ENCODE peak calls at places on chromosomes 5 and 9, in nine cellular contexts. T, E, V, Q, A, H, F, B and R are unnamed samples.

GRCh38 chr9:69036799-69037198 is 1.2 kb downstream of the FXN start:
- DNase-seq in T (no peak), E (no peak), V (no peak), Q (no peak), A (no peak), H (no peak), F (no peak), B (no peak), R (no peak)

GRCh38 chr5:149464796-149465489 is 85.9 kb upstream of the IL17B start:
- DNase-seq in T (peak; percentile 77), E (no peak), V (no peak), Q (no peak), A (no peak), H (no peak), F (no peak), B (peak; percentile 76), R (peak; percentile 75)

GRCh38 chr5:145943674-145944121 is 7.3 kb downstream of the SH3RF2 start:
- DNase-seq in T (peak; percentile 46), E (peak; percentile 70), V (no peak), Q (no peak), A (no peak), H (peak; percentile 58), F (no peak), B (no peak), R (peak; percentile 64)

GRCh38 chr5:123359866-123360569 is 63.2 kb downstream of the CEP120 start:
- DNase-seq in T (no peak), E (no peak), V (no peak), Q (no peak), A (peak; percentile 15), H (no peak), F (no peak), B (no peak), R (peak; percentile 86)

GRCh38 chr5:36435516-36435915 is 133.8 kb upstream of the RANBP3L start:
- DNase-seq in T (no peak), E (no peak), V (no peak), Q (no peak), A (no peak), H (no peak), F (peak; percentile 57), B (no peak), R (no peak)

GRCh38 chr9:70639853-70640814 is 225.7 kb upstream of the KLF9 start:
- DNase-seq in T (no peak), E (peak; percentile 60), V (no peak), Q (peak; percentile 8), A (peak; percentile 48), H (no peak), F (peak; percentile 72), B (no peak), R (peak; percentile 86)

GRCh38 chr9:24793711-24794110 is 248.0 kb upstream of the IZUMO3 start:
- DNase-seq in T (no peak), E (no peak), V (no peak), Q (no peak), A (no peak), H (no peak), F (no peak), B (no peak), R (peak; percentile 30)

GRCh38 chr5:72167790-72168189 is 60.5 kb downstream of the MAP1B start:
- DNase-seq in T (peak; percentile 32), E (peak; percentile 32), V (no peak), Q (no peak), A (no peak), H (no peak), F (no peak), B (no peak), R (peak; percentile 92)

GRCh38 chr9:124652203-124652992 is 118.7 kb downstream of the NR6A1 start:
- DNase-seq in T (peak; percentile 67), E (peak; percentile 60), V (no peak), Q (peak; percentile 48), A (no peak), H (peak; percentile 78), F (peak; percentile 51), B (no peak), R (peak; percentile 96)

GRCh38 chr9:92668746-92669526 is 995 bp downstream of the IPPK start:
- DNase-seq in T (peak; percentile 65), E (peak; percentile 47), V (peak; percentile 18), Q (peak; percentile 79), A (no peak), H (peak; percentile 22), F (peak; percentile 76), B (peak; percentile 73), R (peak; percentile 51)

GRCh38 chr5:103458497-103459040 is 104.0 kb downstream of the NUDT12 start:
- DNase-seq in T (no peak), E (no peak), V (no peak), Q (no peak), A (no peak), H (no peak), F (no peak), B (no peak), R (no peak)

GRCh38 chr5:119022773-119023172 is 34.4 kb upstream of the DTWD2 start:
- DNase-seq in T (no peak), E (no peak), V (no peak), Q (no peak), A (no peak), H (no peak), F (no peak), B (no peak), R (no peak)

GRCh38 chr9:90027296-90027790 is 422.5 kb downstream of the GADD45G start:
- DNase-seq in T (no peak), E (no peak), V (no peak), Q (no peak), A (no peak), H (no peak), F (no peak), B (no peak), R (no peak)

DNA sequence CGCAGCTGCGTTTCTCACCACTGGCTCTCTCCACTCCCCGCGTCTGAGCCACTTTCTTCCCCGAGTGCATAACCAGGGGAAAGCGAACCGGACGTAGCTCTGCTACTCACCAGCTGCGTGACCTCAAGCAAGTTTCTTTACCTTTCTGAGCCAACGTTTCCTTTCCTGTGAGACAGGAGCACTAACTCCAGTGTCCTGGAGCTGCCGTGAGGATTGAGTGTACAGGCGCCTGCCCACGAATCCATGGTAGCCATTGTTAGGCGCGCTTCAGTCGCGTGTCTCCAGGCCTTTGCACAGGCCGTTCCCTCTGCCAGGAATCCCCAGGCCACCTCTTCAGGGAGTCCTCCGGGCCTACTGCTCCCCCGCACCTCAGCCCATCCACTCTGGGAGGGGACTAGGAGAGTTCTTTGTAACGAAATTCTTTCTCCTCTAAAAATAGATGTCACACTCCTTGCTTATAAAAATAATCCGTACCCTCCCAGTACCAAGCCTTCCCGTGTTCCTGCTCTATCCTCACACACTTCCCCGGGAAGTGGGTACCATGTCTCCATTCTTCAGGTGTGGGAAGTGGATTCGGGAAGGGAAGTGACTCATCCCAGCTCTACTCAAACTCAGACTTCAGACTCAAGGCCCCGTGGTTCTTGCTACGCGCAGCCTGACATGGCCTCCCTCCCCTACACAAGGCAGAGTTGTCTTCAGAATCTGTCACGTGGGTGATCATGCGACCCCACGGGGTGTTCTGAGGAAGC is 16.2 kb upstream of the CRB2 start:
- DNase-seq in T (no peak), E (no peak), V (peak; percentile 40), Q (no peak), A (no peak), H (peak; percentile 53), F (peak; percentile 54), B (no peak), R (no peak)
- H3K4me3 ChIP-seq in T (no peak overlapping the region), E (no peak overlapping the region), V (peak overlapping the region; percentile 74), Q (no peak overlapping the region), A (no peak overlapping the region), H (peak overlapping the region; percentile 12), F (no peak overlapping the region), B (peak overlapping the region; percentile 26), R (no peak overlapping the region)

GRCh38 chr9:33375841-33376321 is 26.5 kb downstream of the AQP7 start:
- DNase-seq in T (no peak), E (no peak), V (no peak), Q (no peak), A (no peak), H (no peak), F (peak; percentile 24), B (no peak), R (no peak)

GRCh38 chr9:33377089-33377715 is 25.2 kb downstream of the AQP7 start:
- DNase-seq in T (no peak), E (no peak), V (no peak), Q (no peak), A (no peak), H (no peak), F (no peak), B (no peak), R (no peak)

GRCh38 chr9:33374634-33375237 is 27.6 kb downstream of the AQP7 start:
- DNase-seq in T (peak; percentile 84), E (peak; percentile 89), V (peak; percentile 63), Q (peak; percentile 78), A (peak; percentile 87), H (peak; percentile 87), F (peak; percentile 93), B (no peak), R (peak; percentile 81)

GRCh38 chr9:33374190-33374589 is 28.2 kb downstream of the AQP7 start:
- DNase-seq in T (no peak), E (no peak), V (no peak), Q (no peak), A (no peak), H (no peak), F (no peak), B (no peak), R (no peak)

GRCh38 chr9:33375238-33375840 is 27.0 kb downstream of the AQP7 start:
- DNase-seq in T (peak; percentile 35), E (no peak), V (no peak), Q (no peak), A (no peak), H (no peak), F (peak; percentile 85), B (no peak), R (no peak)
- H3K4me3 ChIP-seq in T (no peak overlapping the region), E (no peak overlapping the region), V (no peak overlapping the region), Q (no peak overlapping the region), A (no peak overlapping the region), H (no peak overlapping the region), F (no peak overlapping the region), B (no peak overlapping the region), R (no peak overlapping the region)

GRCh38 chr5:177366528-177367322 is 9.0 kb downstream of the RGS14 start:
- DNase-seq in T (peak; percentile 93), E (peak; percentile 94), V (no peak), Q (no peak), A (peak; percentile 72), H (peak; percentile 90), F (peak; percentile 96), B (peak; percentile 87), R (peak; percentile 79)
- H3K4me3 ChIP-seq in T (no peak overlapping the region), E (peak overlapping the region; percentile 30), V (no peak overlapping the region), Q (no peak overlapping the region), A (peak overlapping the region; percentile 31), H (peak overlapping the region; percentile 48), F (peak overlapping the region; percentile 43), B (peak overlapping the region; percentile 16), R (peak overlapping the region; percentile 57)

GRCh38 chr5:127550652-127551409 is 33.4 kb downstream of the PRRC1 start:
- DNase-seq in T (no peak), E (no peak), V (no peak), Q (no peak), A (no peak), H (no peak), F (no peak), B (no peak), R (peak; percentile 45)

GRCh38 chr5:127551410-127552041 is 34.1 kb downstream of the PRRC1 start:
- DNase-seq in T (no peak), E (no peak), V (no peak), Q (no peak), A (no peak), H (no peak), F (no peak), B (no peak), R (no peak)

DNA sequence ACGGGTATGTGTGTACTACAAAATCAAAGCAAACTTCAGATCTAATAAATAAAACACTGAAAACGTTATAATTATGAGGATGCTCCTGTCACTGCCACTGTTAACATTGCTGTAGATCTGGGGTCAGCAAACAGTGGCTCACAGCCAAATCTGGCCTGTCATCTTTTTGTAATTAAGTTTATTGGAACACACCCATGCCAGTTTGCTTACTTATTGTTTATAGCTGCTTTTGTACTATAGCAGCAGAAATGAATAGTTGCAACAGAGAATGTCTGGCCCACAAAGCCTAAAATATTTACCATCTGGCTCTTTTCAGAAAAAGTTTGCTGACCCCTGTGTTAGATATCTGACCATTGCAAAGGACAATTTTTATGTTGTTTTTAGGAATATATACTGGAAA is 32.1 kb downstream of the PRRC1 start:
- DNase-seq in T (no peak), E (no peak), V (no peak), Q (no peak), A (no peak), H (no peak), F (no peak), B (no peak), R (no peak)
- H3K4me3 ChIP-seq in T (no peak overlapping the region), E (no peak overlapping the region), V (no peak overlapping the region), Q (no peak overlapping the region), A (no peak overlapping the region), H (no peak overlapping the region), F (no peak overlapping the region), B (no peak overlapping the region), R (no peak overlapping the region)